ENCODE peak calls at places on chromosomes 3 and 15, in seven cellular contexts. Y is hepatocyte, F is neural progenitor cell, J is HCT116, S is dorsolateral prefrontal cortex, W is thoracic aorta, K is A549. V is an unnamed sample.

GRCh38 chr3:28575748-28576589 is 227.3 kb upstream of the AZI2 start:
- DNase-seq in Y (peak), F (peak), J (no peak), S (no peak), W (no peak), K (no peak), V (peak)

GRCh38 chr3:79140718-79141117 is 627.1 kb downstream of the ROBO1 start:
- DNase-seq in Y (no peak), F (no peak), J (no peak), S (no peak), W (no peak), K (no peak), V (no peak)

GRCh38 chr15:72856549-72857040 is 73.0 kb upstream of the ADPGK start:
- DNase-seq in Y (no peak), F (no peak), J (no peak), S (no peak), W (no peak), K (no peak), V (no peak)

GRCh38 chr3:98027084-98027445 is 8.1 kb downstream of the GABRR3 start:
- DNase-seq in Y (no peak), F (no peak), J (no peak), S (no peak), W (no peak), K (no peak), V (peak)

GRCh38 chr3:171404376-171404982 is 55.7 kb downstream of the TNIK start:
- DNase-seq in Y (no peak), F (no peak), J (no peak), S (no peak), W (no peak), K (no peak), V (peak)

GRCh38 chr3:184315871-184316661 is 1.7 kb downstream of the EIF4G1 start:
- DNase-seq in Y (peak), F (peak), J (no peak), S (no peak), W (no peak), K (no peak), V (no peak)

GRCh38 chr15:55799287-55800212 is 56.6 kb upstream of the PRTG start:
- DNase-seq in Y (peak), F (peak), J (peak), S (no peak), W (no peak), K (peak), V (peak)

GRCh38 chr3:150194957-150195356 is 213.1 kb upstream of the TSC22D2 start:
- DNase-seq in Y (no peak), F (no peak), J (no peak), S (no peak), W (no peak), K (no peak), V (no peak)

GRCh38 chr3:63462732-63463131 is 184.6 kb downstream of the SYNPR start:
- DNase-seq in Y (no peak), F (no peak), J (no peak), S (no peak), W (no peak), K (no peak), V (no peak)

GRCh38 chr3:170585008-170585936 is 603 bp downstream of the SLC7A14 start:
- DNase-seq in Y (no peak), F (peak), J (no peak), S (no peak), W (no peak), K (no peak), V (no peak)

GRCh38 chr15:58475573-58476524 is 44.1 kb downstream of the LIPC start:
- DNase-seq in Y (peak), F (peak), J (no peak), S (no peak), W (no peak), K (no peak), V (peak)

GRCh38 chr3:23671901-23672589 is 133.7 kb upstream of the UBE2E1 start:
- DNase-seq in Y (no peak), F (no peak), J (no peak), S (no peak), W (no peak), K (no peak), V (peak)

GRCh38 chr15:31032959-31033358 is 41.5 kb upstream of the MTMR10 start:
- DNase-seq in Y (no peak), F (no peak), J (no peak), S (no peak), W (no peak), K (no peak), V (no peak)

GRCh38 chr3:153599685-153600084 is 437.7 kb downstream of the RAP2B start:
- DNase-seq in Y (peak), F (no peak), J (peak), S (no peak), W (no peak), K (no peak), V (no peak)

GRCh38 chr15:88624156-88624970 is 3.2 kb downstream of the AEN start:
- DNase-seq in Y (peak), F (peak), J (no peak), S (no peak), W (no peak), K (no peak), V (peak)

GRCh38 chr3:71710906-71711494 is 14.2 kb downstream of the EIF4E3 start:
- DNase-seq in Y (peak), F (peak), J (peak), S (no peak), W (no peak), K (peak), V (peak)

GRCh38 chr3:190739726-190740230 is 122.7 kb downstream of the GMNC start:
- DNase-seq in Y (no peak), F (no peak), J (no peak), S (no peak), W (no peak), K (no peak), V (no peak)

GRCh38 chr3:142498397-142499180 is 50.8 kb upstream of the XRN1 start:
- DNase-seq in Y (no peak), F (no peak), J (no peak), S (no peak), W (no peak), K (no peak), V (peak)

GRCh38 chr15:34650177-34650576 is 66.7 kb upstream of the GOLGA8B start:
- DNase-seq in Y (no peak), F (no peak), J (no peak), S (no peak), W (no peak), K (no peak), V (no peak)

GRCh38 chr3:172106989-172107388 is 67.6 kb downstream of the FNDC3B start:
- DNase-seq in Y (no peak), F (no peak), J (no peak), S (no peak), W (no peak), K (no peak), V (peak)

GRCh38 chr15:89136084-89136806 is 48.0 kb downstream of the ABHD2 start:
- DNase-seq in Y (no peak), F (no peak), J (no peak), S (no peak), W (no peak), K (no peak), V (no peak)

GRCh38 chr3:132657869-132658747 is 1.5 kb downstream of the ACAD11 start:
- DNase-seq in Y (no peak), F (no peak), J (no peak), S (no peak), W (no peak), K (no peak), V (no peak)

GRCh38 chr3:118804959-118805358 is 229.7 kb downstream of the IGSF11 start:
- DNase-seq in Y (no peak), F (no peak), J (no peak), S (no peak), W (no peak), K (no peak), V (no peak)

GRCh38 chr3:101203411-101203810 is 117.0 kb downstream of the IMPG2 start:
- DNase-seq in Y (no peak), F (no peak), J (no peak), S (no peak), W (no peak), K (no peak), V (no peak)

GRCh38 chr3:25468866-25469319 is 40.8 kb downstream of the RARB start:
- DNase-seq in Y (peak), F (peak), J (no peak), S (peak), W (no peak), K (no peak), V (peak)

GRCh38 chr3:56494679-56495322 is 26.5 kb upstream of the ERC2 start:
- DNase-seq in Y (peak), F (peak), J (peak), S (peak), W (peak), K (peak), V (peak)

GRCh38 chr15:29670945-29671307 is 151.3 kb downstream of the TJP1 start:
- DNase-seq in Y (peak), F (no peak), J (no peak), S (no peak), W (no peak), K (peak), V (no peak)

GRCh38 chr3:71754610-71755253 is 1.1 kb downstream of the GPR27 start:
- DNase-seq in Y (no peak), F (peak), J (no peak), S (no peak), W (no peak), K (no peak), V (no peak)

GRCh38 chr15:98952381-98952803 is 55.2 kb downstream of the PGPEP1L start:
- DNase-seq in Y (no peak), F (no peak), J (no peak), S (no peak), W (no peak), K (no peak), V (no peak)

GRCh38 chr15:72203507-72203837 is 5.9 kb upstream of the GRAMD2A start:
- DNase-seq in Y (no peak), F (no peak), J (no peak), S (peak), W (peak), K (no peak), V (no peak)

GRCh38 chr15:96393209-96393513 is 62.7 kb downstream of the NR2F2 start:
- DNase-seq in Y (no peak), F (no peak), J (no peak), S (no peak), W (no peak), K (no peak), V (no peak)

GRCh38 chr3:138974467-138974866 is 27.4 kb downstream of the FOXL2NB start:
- DNase-seq in Y (no peak), F (no peak), J (no peak), S (no peak), W (no peak), K (no peak), V (no peak)

GRCh38 chr3:152320201-152320617 is 51.5 kb downstream of the MBNL1 start:
- DNase-seq in Y (no peak), F (no peak), J (no peak), S (no peak), W (no peak), K (no peak), V (peak)
- H3K4me3 ChIP-seq in Y (no peak), F (no peak), J (no peak), S (no peak), W (peak), K (no peak), V (no peak)

GRCh38 chr15:83288381-83288801 is 3.9 kb upstream of the BNC1 start:
- DNase-seq in Y (no peak), F (no peak), J (no peak), S (no peak), W (no peak), K (no peak), V (no peak)

GRCh38 chr15:83289160-83289559 is 4.7 kb upstream of the BNC1 start:
- DNase-seq in Y (no peak), F (no peak), J (no peak), S (no peak), W (no peak), K (no peak), V (no peak)

GRCh38 chr15:83285979-83286553 is 1.6 kb upstream of the BNC1 start:
- DNase-seq in Y (peak), F (no peak), J (no peak), S (no peak), W (no peak), K (peak), V (peak)

GRCh38 chr15:83285284-83285978 is 967 bp upstream of the BNC1 start:
- DNase-seq in Y (no peak), F (peak), J (no peak), S (no peak), W (no peak), K (no peak), V (no peak)

GRCh38 chr15:83287541-83288027 is 3.1 kb upstream of the BNC1 start:
- DNase-seq in Y (no peak), F (no peak), J (no peak), S (no peak), W (no peak), K (peak), V (no peak)
- H3K27ac ChIP-seq in Y (no peak), F (no peak), J (no peak), S (no peak), W (no peak), K (no peak), V (no peak)

GRCh38 chr3:5245927-5246326 is 58.4 kb downstream of the EDEM1 start:
- DNase-seq in Y (no peak), F (no peak), J (no peak), S (no peak), W (no peak), K (no peak), V (no peak)

GRCh38 chr3:5252111-5252510 is 64.6 kb downstream of the EDEM1 start:
- DNase-seq in Y (no peak), F (no peak), J (no peak), S (no peak), W (no peak), K (no peak), V (no peak)

GRCh38 chr3:5250467-5251195 is 63.1 kb downstream of the EDEM1 start:
- DNase-seq in Y (no peak), F (no peak), J (no peak), S (no peak), W (no peak), K (no peak), V (no peak)

GRCh38 chr3:5254281-5255048 is 67.0 kb downstream of the EDEM1 start:
- DNase-seq in Y (no peak), F (no peak), J (no peak), S (no peak), W (no peak), K (no peak), V (no peak)

DNA sequence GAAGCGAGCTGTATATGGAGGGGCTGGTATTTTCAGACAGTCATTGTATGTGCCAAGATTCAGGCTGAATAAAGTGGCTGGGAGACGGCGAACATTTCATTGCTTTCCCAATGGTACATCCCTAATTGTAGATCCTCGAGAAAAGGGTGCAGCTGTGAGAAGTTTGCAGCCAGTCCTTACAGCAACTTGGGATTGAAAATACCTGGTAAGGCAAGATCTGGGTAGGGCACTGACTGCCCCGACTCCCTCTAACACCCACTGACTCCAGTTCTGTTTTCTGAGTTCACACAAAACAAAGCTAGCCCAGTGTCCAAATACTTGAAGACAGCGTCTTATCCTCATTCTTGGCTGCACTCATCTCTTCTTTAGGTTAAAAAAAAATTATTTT is 63.7 kb downstream of the EDEM1 start:
- DNase-seq in Y (no peak), F (no peak), J (no peak), S (no peak), W (no peak), K (no peak), V (no peak)
- H3K4me3 ChIP-seq in Y (no peak), F (no peak), J (no peak), S (peak), W (peak), K (no peak), V (no peak)

GRCh38 chr3:14435175-14436011 is 33.0 kb downstream of the SLC6A6 start:
- DNase-seq in Y (no peak), F (no peak), J (no peak), S (no peak), W (no peak), K (no peak), V (peak)
- H3K27ac ChIP-seq in Y (no peak), F (no peak), J (no peak), S (peak), W (no peak), K (no peak), V (no peak)

DNA sequence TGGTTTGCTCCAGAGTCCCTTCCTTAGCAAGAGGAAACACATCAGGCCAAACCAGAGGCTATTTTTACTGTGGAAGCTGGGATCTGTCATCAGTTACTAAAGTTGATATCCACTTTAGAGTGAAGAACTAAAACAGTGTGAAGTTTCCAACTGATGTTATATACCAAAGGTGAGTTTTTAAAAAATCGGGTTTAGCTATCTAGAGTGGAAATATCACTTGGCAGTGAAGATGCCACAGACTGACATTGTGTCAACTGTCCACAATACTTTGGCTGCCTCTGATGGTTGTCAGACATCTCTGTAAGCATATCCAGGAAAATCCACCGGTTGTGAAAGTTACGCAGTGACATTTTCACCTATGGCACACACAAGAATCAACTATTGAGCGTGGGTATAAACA is 9.2 kb downstream of the ZIC1 start:
- DNase-seq in Y (no peak), F (peak), J (no peak), S (no peak), W (no peak), K (no peak), V (no peak)
- H3K4me3 ChIP-seq in Y (no peak), F (no peak), J (no peak), S (peak), W (no peak), K (no peak), V (peak)

DNA sequence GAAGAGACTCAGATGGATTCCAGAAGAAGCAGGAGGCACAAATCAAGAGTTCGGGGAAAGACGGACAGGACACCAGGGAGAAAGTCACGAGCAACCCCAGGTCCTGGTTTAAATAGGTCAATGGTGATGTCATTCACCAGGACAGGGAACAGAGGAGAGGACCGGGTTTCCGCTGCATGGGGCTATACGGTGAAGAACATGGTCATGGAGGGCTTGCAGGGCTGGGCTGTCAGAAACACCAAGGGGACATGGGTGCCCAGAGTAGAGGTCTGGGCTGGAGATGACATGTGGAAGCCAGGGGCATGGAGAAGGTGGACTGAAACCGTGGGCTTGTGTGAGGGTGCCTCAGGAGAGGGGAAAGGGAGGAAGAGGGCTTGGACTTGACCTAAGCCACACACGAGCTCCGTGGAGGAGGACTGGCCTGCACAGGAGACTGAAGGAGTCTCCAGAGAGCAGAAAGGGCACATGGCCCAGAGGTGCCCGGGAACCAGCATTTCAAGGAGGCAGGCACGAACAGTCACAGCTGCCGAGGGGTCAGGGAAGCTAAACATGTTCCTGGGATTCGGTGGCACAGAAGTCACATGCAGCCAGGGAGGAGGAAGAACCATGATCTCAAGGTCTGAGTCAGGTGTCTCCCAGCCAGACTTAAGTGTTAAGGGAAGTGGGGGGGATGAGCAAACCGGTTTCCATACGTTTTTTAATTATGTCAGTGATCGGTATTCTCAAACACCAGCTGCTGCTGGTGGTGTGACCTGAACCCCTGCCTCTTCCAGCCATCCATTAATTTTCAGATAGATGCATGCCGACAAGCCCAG is 54.2 kb upstream of the RPL32 start:
- DNase-seq in Y (no peak), F (no peak), J (no peak), S (no peak), W (no peak), K (no peak), V (no peak)
- H3K27ac ChIP-seq in Y (no peak), F (no peak), J (no peak), S (peak), W (peak), K (no peak), V (peak)

V was measured in cardiac muscle cell.